ENCODE peak calls at places on chromosomes 16 and 17, in seven cellular contexts. X is T-helper 17 cell; U is endothelial cell; P is stimulated activated CD4-positive, alpha-beta T cell treated with anti-CD3 and anti-CD28 coated beads, Interleukin-1b, Interleukin-23, amount 100 ng/mL, for 48 hours; V is activated effector memory CD4-positive, alpha-beta T cell treated with anti-CD3 and anti-CD28 coated beads, Interleukin-2, amount 50 U/mL, for 16 hours; I is stimulated activated CD8-positive, alpha-beta memory T cell treated with anti-CD3 and anti-CD28 coated beads, Interleukin-4, amount 100 ng/mL, for 1 hour; Q is HAP-1. F is an unnamed sample.

GRCh38 chr16:75304521-75305363 is 53.3 kb upstream of the BCAR1 start:
- DNase-seq in X (no peak), U (no peak), P (peak), V (no peak), I (no peak), Q (no peak), F (no peak)

GRCh38 chr16:46859719-46860152 is 24.4 kb upstream of the GPT2 start:
- DNase-seq in X (no peak), U (no peak), P (peak), V (peak), I (no peak), Q (no peak), F (no peak)

GRCh38 chr16:79994413-79994812 is 393.9 kb upstream of the MAF start:
- DNase-seq in X (no peak), U (no peak), P (no peak), V (no peak), I (no peak), Q (peak), F (no peak)

GRCh38 chr17:76152580-76152979 is 11.5 kb upstream of the FOXJ1 start:
- DNase-seq in X (no peak), U (no peak), P (no peak), V (no peak), I (no peak), Q (no peak), F (no peak)

GRCh38 chr17:77090476-77090875 is 50.3 kb upstream of the SEC14L1 start:
- DNase-seq in X (no peak), U (no peak), P (no peak), V (no peak), I (no peak), Q (no peak), F (no peak)

GRCh38 chr17:56910509-56911235 is 3.2 kb downstream of the TRIM25 start:
- DNase-seq in X (no peak), U (no peak), P (no peak), V (no peak), I (no peak), Q (no peak), F (no peak)

GRCh38 chr16:3677994-3678393 is 23.5 kb downstream of the DNASE1 start:
- DNase-seq in X (no peak), U (no peak), P (no peak), V (no peak), I (no peak), Q (no peak), F (no peak)

GRCh38 chr16:54327609-54328008 is 41.0 kb upstream of the IRX3 start:
- DNase-seq in X (no peak), U (no peak), P (no peak), V (no peak), I (no peak), Q (no peak), F (no peak)

GRCh38 chr17:31838641-31839225 is 20.3 kb downstream of the COPRS start:
- DNase-seq in X (no peak), U (no peak), P (no peak), V (no peak), I (no peak), Q (no peak), F (no peak)

GRCh38 chr16:1068451-1068850 is 4.1 kb upstream of the SSTR5 start:
- DNase-seq in X (no peak), U (no peak), P (no peak), V (no peak), I (no peak), Q (no peak), F (no peak)

GRCh38 chr17:159609-160008 is 21.8 kb downstream of the DOC2B start:
- DNase-seq in X (no peak), U (no peak), P (no peak), V (no peak), I (no peak), Q (no peak), F (no peak)

GRCh38 chr17:47239663-47240374 is 13.8 kb upstream of the ITGB3 start:
- DNase-seq in X (no peak), U (no peak), P (no peak), V (no peak), I (no peak), Q (no peak), F (peak)

GRCh38 chr16:56606071-56606687 is 2.2 kb upstream of the MT2A start:
- DNase-seq in X (no peak), U (no peak), P (no peak), V (peak), I (no peak), Q (no peak), F (peak)